ENCODE peak calls at places on chromosome 2, in five cellular contexts. U is A549, O is K562, V is HepG2, H is H1. M is an unnamed sample.
A peak's percentile ranks its signal among the peaks of the same experiment; 100 is the strongest.

GRCh38 chr2:54570925-54571694 is 115.0 kb downstream of the SPTBN1 start:
- DNase-seq in U (peak; percentile 88), O (no peak), V (peak; percentile 79), H (no peak), M (peak; percentile 98)

GRCh38 chr2:23380562-23381065 is 4.4 kb upstream of the KLHL29 start:
- DNase-seq in U (no peak), O (no peak), V (no peak), H (no peak), M (peak; percentile 82)

GRCh38 chr2:144130551-144130950 is 389.4 kb downstream of the ZEB2 start:
- DNase-seq in U (no peak), O (no peak), V (no peak), H (no peak), M (no peak)

GRCh38 chr2:118728984-118729383 is 118.5 kb downstream of the EN1 start:
- DNase-seq in U (no peak), O (no peak), V (no peak), H (no peak), M (no peak)

GRCh38 chr2:214076527-214076926 is 334.3 kb upstream of the VWC2L start:
- DNase-seq in U (peak; percentile 72), O (no peak), V (no peak), H (no peak), M (no peak)

GRCh38 chr2:26712486-26713465 is 20.3 kb downstream of the KCNK3 start:
- DNase-seq in U (no peak), O (no peak), V (no peak), H (no peak), M (no peak)

GRCh38 chr2:7722212-7722910 is 805.1 kb downstream of the RNF144A start:
- DNase-seq in U (no peak), O (no peak), V (no peak), H (no peak), M (peak; percentile 62)

GRCh38 chr2:46737577-46737976 is 178.0 kb downstream of the MCFD2 start:
- DNase-seq in U (peak; percentile 42), O (no peak), V (peak; percentile 90), H (no peak), M (no peak)

GRCh38 chr2:31349684-31350083 is 64.9 kb downstream of the XDH start:
- DNase-seq in U (no peak), O (no peak), V (no peak), H (no peak), M (no peak)

GRCh38 chr2:238389985-238390682 is 36.6 kb upstream of the ASB1 start:
- DNase-seq in U (no peak), O (no peak), V (no peak), H (no peak), M (no peak)

GRCh38 chr2:223469270-223470057 is 132.7 kb downstream of the SCG2 start:
- DNase-seq in U (peak; percentile 54), O (no peak), V (no peak), H (no peak), M (no peak)

GRCh38 chr2:19982268-19982667 is 7.6 kb downstream of the WDR35 start:
- DNase-seq in U (no peak), O (no peak), V (peak; percentile 12), H (no peak), M (no peak)

GRCh38 chr2:38064805-38065501 is 11.0 kb downstream of the CYP1B1 start:
- DNase-seq in U (peak; percentile 53), O (no peak), V (no peak), H (no peak), M (no peak)

GRCh38 chr2:236610991-236611821 is 41.6 kb downstream of the ACKR3 start:
- DNase-seq in U (no peak), O (no peak), V (no peak), H (no peak), M (no peak)

GRCh38 chr2:228039752-228040534 is 141.5 kb downstream of the SPHKAP start:
- DNase-seq in U (peak; percentile 51), O (no peak), V (peak; percentile 41), H (no peak), M (no peak)

GRCh38 chr2:85822766-85823165 is 66.0 kb downstream of the ST3GAL5 start:
- DNase-seq in U (no peak), O (no peak), V (no peak), H (no peak), M (no peak)

GRCh38 chr2:237583385-237584295 is 6.9 kb downstream of the RAB17 start:
- DNase-seq in U (no peak), O (no peak), V (no peak), H (no peak), M (no peak)

GRCh38 chr2:233081232-233081730 is 21.1 kb downstream of the INPP5D start:
- DNase-seq in U (no peak), O (no peak), V (no peak), H (no peak), M (no peak)

GRCh38 chr2:85277416-85278158 is 50.2 kb downstream of the TGOLN2 start:
- DNase-seq in U (no peak), O (no peak), V (no peak), H (no peak), M (no peak)

GRCh38 chr2:69222984-69223658 is 163.9 kb downstream of the GFPT1 start:
- DNase-seq in U (no peak), O (no peak), V (no peak), H (no peak), M (no peak)

GRCh38 chr2:71643674-71644357 is 190.5 kb downstream of the DYSF start:
- DNase-seq in U (no peak), O (no peak), V (no peak), H (no peak), M (no peak)
- TF ChIP-seq KDM1A in U (no peak), O (no peak), V (no peak), H (no peak), M (no peak)

GRCh38 chr2:230162981-230163380 is 56.8 kb downstream of the SP110 start:
- DNase-seq in U (no peak), O (no peak), V (no peak), H (no peak), M (no peak)

GRCh38 chr2:230161180-230161579 is 58.6 kb downstream of the SP110 start:
- DNase-seq in U (no peak), O (no peak), V (no peak), H (no peak), M (no peak)

GRCh38 chr2:230158468-230158867 is 61.3 kb downstream of the SP110 start:
- DNase-seq in U (no peak), O (no peak), V (peak; percentile 24), H (no peak), M (no peak)

GRCh38 chr2:230157300-230157699 is 62.5 kb downstream of the SP110 start:
- DNase-seq in U (no peak), O (no peak), V (no peak), H (no peak), M (no peak)

GRCh38 chr2:230160112-230160660 is 59.6 kb downstream of the SP110 start:
- DNase-seq in U (peak; percentile 48), O (peak; percentile 53), V (peak; percentile 37), H (peak; percentile 71), M (peak; percentile 9)
- TF ChIP-seq KDM1A in U (no peak), O (no peak), V (no peak), H (no peak), M (no peak)

GRCh38 chr2:73716518-73717250 is 20.5 kb downstream of the TPRKB start:
- DNase-seq in U (peak; percentile 25), O (no peak), V (peak; percentile 73), H (no peak), M (no peak)
- TF ChIP-seq KDM1A in U (no peak), O (no peak), V (no peak), H (no peak), M (no peak)

GRCh38 chr2:45647986-45648520 is 3.4 kb upstream of the PRKCE start:
- DNase-seq in U (no peak), O (no peak), V (no peak), H (no peak), M (no peak)

GRCh38 chr2:45650851-45651414 is 542 bp upstream of the PRKCE start:
- DNase-seq in U (peak; percentile 97), O (peak; percentile 83), V (peak; percentile 92), H (peak; percentile 87), M (peak; percentile 76)

GRCh38 chr2:45651415-45652089 is at the start of gene PRKCE:
- DNase-seq in U (peak; percentile 42), O (no peak), V (no peak), H (peak; percentile 68), M (no peak)

GRCh38 chr2:45649855-45650806 is 1.3 kb upstream of the PRKCE start:
- DNase-seq in U (peak; percentile 55), O (peak; percentile 59), V (peak; percentile 64), H (peak; percentile 77), M (no peak)

DNA sequence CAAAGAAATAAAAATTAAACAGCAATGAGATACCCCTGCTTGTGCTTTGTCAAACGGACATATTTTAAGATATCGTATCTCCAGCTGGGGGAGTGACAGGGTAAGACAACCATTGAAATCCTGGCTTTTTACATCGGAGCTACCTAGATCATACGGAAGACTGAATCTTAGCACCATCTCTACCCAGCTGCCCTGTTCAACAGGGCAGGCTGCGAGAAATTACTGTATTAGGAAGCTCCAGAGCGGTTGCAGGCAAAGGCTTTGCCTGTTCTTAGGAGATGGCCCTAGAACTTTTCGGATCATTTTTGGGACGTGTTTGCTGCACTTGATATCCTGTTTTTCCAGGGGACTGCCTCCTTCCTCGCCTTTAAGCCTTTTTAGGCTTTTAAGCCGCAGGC is 2.0 kb upstream of the PRKCE start:
- DNase-seq in U (no peak), O (no peak), V (no peak), H (no peak), M (no peak)
- TF ChIP-seq KDM1A in U (no peak), O (no peak), V (no peak), H (no peak), M (no peak)

GRCh38 chr2:12579018-12579417 is 137.7 kb upstream of the TRIB2 start:
- DNase-seq in U (no peak), O (no peak), V (no peak), H (no peak), M (no peak)
- TF ChIP-seq KDM1A in U (no peak), O (no peak), V (no peak), H (no peak), M (no peak)

GRCh38 chr2:171279983-171280790 is 119.5 kb upstream of the TLK1 start:
- DNase-seq in U (no peak), O (no peak), V (peak; percentile 30), H (no peak), M (no peak)

GRCh38 chr2:171287036-171287435 is 126.3 kb upstream of the TLK1 start:
- DNase-seq in U (no peak), O (no peak), V (no peak), H (no peak), M (no peak)

DNA sequence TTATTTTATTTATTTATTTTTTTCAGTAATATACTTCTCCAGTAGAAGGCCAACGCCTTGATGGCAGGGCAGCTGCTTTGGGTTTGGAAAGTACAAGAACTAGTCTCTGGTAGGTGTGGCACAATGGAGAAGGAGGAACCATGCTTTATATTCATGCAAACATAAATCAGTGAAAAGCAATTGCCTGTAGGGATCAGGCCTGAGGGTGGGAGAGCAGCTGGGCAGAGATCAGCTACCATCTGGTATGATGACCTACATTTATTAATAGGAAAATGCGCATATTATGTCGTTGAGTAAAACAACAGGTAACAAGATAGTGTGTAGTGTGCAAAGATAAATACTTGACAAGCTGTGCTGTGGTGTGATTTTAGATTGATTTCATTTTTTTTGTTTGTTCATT is 120.4 kb upstream of the TLK1 start:
- DNase-seq in U (no peak), O (no peak), V (no peak), H (no peak), M (no peak)
- TF ChIP-seq KDM1A in U (no peak), O (no peak), V (no peak), H (no peak), M (no peak)

M was measured in GM12878.